ENCODE peak calls at places on chromosomes 1 and 21, in four cellular contexts. G is uterus, H is left ventricle myocardium inferior, D is PC-3. T is an unnamed sample. For H3K36me3, the result is how much of the 10 kb centered on the place peaks cover.

GRCh38 chr1:220511183-220511582 is 16.8 kb upstream of the MARK1 start:
- DNase-seq in G (no peak), H (no peak), D (peak), T (no peak)

GRCh38 chr1:154557939-154558609 is 388 bp downstream of the UBE2Q1 start:
- DNase-seq in D (no peak), G (peak), H (peak), T (peak)

GRCh38 chr1:177858222-177858894 is 111.5 kb downstream of the SEC16B start:
- DNase-seq in H (no peak), G (peak), D (no peak), T (no peak)

GRCh38 chr1:211547710-211548109 is 31.3 kb downstream of the SLC30A1 start:
- DNase-seq in H (no peak), G (no peak), D (no peak), T (no peak)

GRCh38 chr21:45908536-45909237 is 72.9 kb upstream of the COL6A1 start:
- DNase-seq in D (no peak), H (no peak), G (no peak), T (peak)

GRCh38 chr1:166947398-166948043 is 27.8 kb downstream of the ILDR2 start:
- DNase-seq in H (peak), D (no peak), G (peak), T (peak)

GRCh38 chr1:77370588-77371306 is 88.9 kb downstream of the AK5 start:
- DNase-seq in D (peak), G (no peak), H (no peak), T (no peak)

GRCh38 chr1:92951141-92951582 is 10.1 kb downstream of the DIPK1A start:
- DNase-seq in G (no peak), H (no peak), D (peak), T (no peak)

GRCh38 chr1:180732866-180733265 is 101.0 kb downstream of the XPR1 start:
- DNase-seq in G (no peak), D (no peak), H (no peak), T (no peak)

GRCh38 chr1:71561206-71561605 is 480.4 kb upstream of the ZRANB2 start:
- DNase-seq in G (no peak), H (no peak), D (peak), T (no peak)

GRCh38 chr1:174040387-174040786 is 18.2 kb upstream of the RC3H1 start:
- DNase-seq in D (peak), H (no peak), G (no peak), T (no peak)

GRCh38 chr1:94045465-94046056 is 75.4 kb downstream of the ABCA4 start:
- DNase-seq in H (peak), D (peak), G (peak), T (peak)

GRCh38 chr1:116769050-116769449 is 14.8 kb downstream of the CD2 start:
- DNase-seq in G (no peak), H (no peak), D (no peak), T (no peak)

GRCh38 chr1:12153181-12153785 is 13.5 kb upstream of the TNFRSF1B start:
- DNase-seq in G (no peak), D (peak), H (no peak), T (no peak)

GRCh38 chr1:6873298-6874015 is 88.2 kb downstream of the CAMTA1 start:
- DNase-seq in D (no peak), G (no peak), H (no peak), T (no peak)

GRCh38 chr1:243896313-243896712 is 46.3 kb upstream of the AKT3 start:
- DNase-seq in H (no peak), G (no peak), D (no peak), T (no peak)

GRCh38 chr1:63935148-63935547 is 161.3 kb downstream of the ROR1 start:
- DNase-seq in H (no peak), D (peak), G (no peak), T (no peak)

GRCh38 chr1:228500143-228500736 is 13.1 kb downstream of the RNF187 start:
- DNase-seq in D (no peak), H (no peak), G (no peak), T (no peak)

GRCh38 chr1:156104065-156104810 is 10.3 kb upstream of the LMNA start:
- DNase-seq in D (peak), H (peak), G (peak), T (peak)

GRCh38 chr1:216055004-216055403 is 368.2 kb downstream of the USH2A start:
- DNase-seq in D (no peak), G (no peak), H (no peak), T (no peak)

GRCh38 chr1:150554086-150554452 is 4.9 kb downstream of the ADAMTSL4 start:
- DNase-seq in G (no peak), D (no peak), H (no peak), T (no peak)

GRCh38 chr1:39849203-39849602 is 34.1 kb downstream of the TRIT1 start:
- DNase-seq in G (no peak), D (no peak), H (no peak), T (no peak)

GRCh38 chr21:32135401-32136363 is 143.2 kb downstream of the MIS18A start:
- DNase-seq in D (no peak), H (no peak), G (no peak), T (no peak)

GRCh38 chr1:240827786-240828185 is 215.8 kb upstream of the GREM2 start:
- DNase-seq in D (no peak), H (no peak), G (no peak), T (no peak)

GRCh38 chr1:222663535-222663934 is 45.6 kb downstream of the MIA3 start:
- DNase-seq in H (no peak), G (no peak), D (no peak), T (no peak)
- H3K36me3 ChIP-seq in H (half or more), G (under half), D (half or more), T (half or more)

GRCh38 chr1:58909162-58909560 is 125.3 kb upstream of the JUN start:
- DNase-seq in G (no peak), H (no peak), D (peak), T (no peak)
- H3K4me3 ChIP-seq in G (no peak), H (no peak), D (no peak), T (no peak)

GRCh38 chr1:7989762-7990428 is 28.4 kb downstream of the PARK7 start:
- DNase-seq in D (no peak), G (no peak), H (no peak), T (no peak)
- H3K36me3 ChIP-seq in D (under half), G (under half), H (under half), T (under half)

GRCh38 chr1:101238681-101239094 is 1.9 kb downstream of the S1PR1 start:
- DNase-seq in G (peak), D (peak), H (peak), T (peak)
- H3K4me3 ChIP-seq in G (peak), D (peak), H (peak), T (peak)

GRCh38 chr1:25355841-25356395 is 17.8 kb downstream of the TMEM50A start:
- DNase-seq in H (no peak), D (no peak), G (no peak), T (no peak)
- H3K36me3 ChIP-seq in H (half or more), D (under half), G (under half), T (under half)

GRCh38 chr1:206450271-206450670 is 20.0 kb upstream of the IKBKE start:
- DNase-seq in H (no peak), G (no peak), D (no peak), T (no peak)
- H3K4me3 ChIP-seq in H (no peak), G (no peak), D (no peak), T (no peak)

DNA sequence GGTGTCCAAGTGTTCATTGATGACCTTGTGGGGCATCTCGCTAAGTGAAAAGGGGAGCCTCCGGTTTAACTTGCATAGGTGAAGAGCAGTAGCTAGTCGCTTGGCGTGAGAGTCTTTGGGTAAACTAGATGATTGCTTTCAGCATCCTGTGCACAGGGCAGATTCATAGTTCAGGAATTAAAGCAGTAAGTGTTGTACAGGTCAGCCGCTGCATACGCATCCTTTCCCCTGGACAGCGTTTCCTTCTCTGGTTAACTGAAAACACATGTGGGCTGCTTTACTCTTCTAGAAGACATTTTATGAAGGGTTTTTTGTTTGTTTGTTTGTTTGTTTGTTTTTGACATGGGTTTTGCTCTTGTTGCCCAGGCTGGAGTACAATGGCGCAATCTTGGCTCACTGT is 12.1 kb downstream of the NDUFV3 start:
- DNase-seq in H (no peak), G (no peak), D (no peak), T (no peak)
- H3K36me3 ChIP-seq in H (half or more), G (under half), D (under half), T (under half)

GRCh38 chr1:20793236-20793635 is 6.1 kb upstream of the HP1BP3 start:
- DNase-seq in D (no peak), H (no peak), G (no peak), T (no peak)
- H3K4me3 ChIP-seq in D (no peak), H (no peak), G (no peak), T (no peak)